ENCODE peak calls at places on chromosomes 3 and 15, in eight cellular contexts. One of them, this sample, is unnamed.

GRCh38 chr15:64843996-64844395 is 2.3 kb downstream of the PLEKHO2 start:
- DNase-seq in stimulated activated CD8-positive, alpha-beta memory T cell treated with anti-CD3 and anti-CD28 coated beads, Interleukin-15, amount 100 ng/mL, for 24 hours: no peak
- DNase-seq in OCI-LY7: no peak
- DNase-seq in SK-N-SH: no peak
- DNase-seq in stimulated activated naive CD8-positive, alpha-beta T cell treated with anti-CD3 and anti-CD28 coated beads, Interleukin-15, Interleukin-2, amounts not matched to agents 100 U/mL and 50 U/mL, for 24 hours: no peak
- DNase-seq in CD4-positive, alpha-beta T cell: no peak
- DNase-seq in mesendoderm: no peak
- DNase-seq in mesenchymal stem cell: no peak
- DNase-seq in this sample: no peak

GRCh38 chr3:117756580-117756979 is 1047.0 kb downstream of the TUSC7 start:
- DNase-seq in stimulated activated CD8-positive, alpha-beta memory T cell treated with anti-CD3 and anti-CD28 coated beads, Interleukin-15, amount 100 ng/mL, for 24 hours: no peak
- DNase-seq in OCI-LY7: no peak
- DNase-seq in SK-N-SH: peak; percentile 13
- DNase-seq in stimulated activated naive CD8-positive, alpha-beta T cell treated with anti-CD3 and anti-CD28 coated beads, Interleukin-15, Interleukin-2, amounts not matched to agents 100 U/mL and 50 U/mL, for 24 hours: no peak
- DNase-seq in CD4-positive, alpha-beta T cell: no peak
- DNase-seq in mesendoderm: peak; percentile 74
- DNase-seq in mesenchymal stem cell: peak; percentile 9
- DNase-seq in this sample: no peak

GRCh38 chr15:78204351-78205309 is 29.7 kb downstream of the ACSBG1 start:
- DNase-seq in stimulated activated CD8-positive, alpha-beta memory T cell treated with anti-CD3 and anti-CD28 coated beads, Interleukin-15, amount 100 ng/mL, for 24 hours: no peak
- DNase-seq in OCI-LY7: no peak
- DNase-seq in SK-N-SH: no peak
- DNase-seq in stimulated activated naive CD8-positive, alpha-beta T cell treated with anti-CD3 and anti-CD28 coated beads, Interleukin-15, Interleukin-2, amounts not matched to agents 100 U/mL and 50 U/mL, for 24 hours: no peak
- DNase-seq in CD4-positive, alpha-beta T cell: no peak
- DNase-seq in mesendoderm: no peak
- DNase-seq in mesenchymal stem cell: peak; percentile 43
- DNase-seq in this sample: no peak

GRCh38 chr15:66172339-66172980 is 81.1 kb downstream of the MEGF11 start:
- DNase-seq in stimulated activated CD8-positive, alpha-beta memory T cell treated with anti-CD3 and anti-CD28 coated beads, Interleukin-15, amount 100 ng/mL, for 24 hours: no peak
- DNase-seq in OCI-LY7: no peak
- DNase-seq in SK-N-SH: no peak
- DNase-seq in stimulated activated naive CD8-positive, alpha-beta T cell treated with anti-CD3 and anti-CD28 coated beads, Interleukin-15, Interleukin-2, amounts not matched to agents 100 U/mL and 50 U/mL, for 24 hours: no peak
- DNase-seq in CD4-positive, alpha-beta T cell: no peak
- DNase-seq in mesendoderm: no peak
- DNase-seq in mesenchymal stem cell: no peak
- DNase-seq in this sample: no peak

GRCh38 chr3:141248064-141248463 is 16.4 kb downstream of the PXYLP1 start:
- DNase-seq in stimulated activated CD8-positive, alpha-beta memory T cell treated with anti-CD3 and anti-CD28 coated beads, Interleukin-15, amount 100 ng/mL, for 24 hours: no peak
- DNase-seq in OCI-LY7: no peak
- DNase-seq in SK-N-SH: no peak
- DNase-seq in stimulated activated naive CD8-positive, alpha-beta T cell treated with anti-CD3 and anti-CD28 coated beads, Interleukin-15, Interleukin-2, amounts not matched to agents 100 U/mL and 50 U/mL, for 24 hours: no peak
- DNase-seq in CD4-positive, alpha-beta T cell: no peak
- DNase-seq in mesendoderm: no peak
- DNase-seq in mesenchymal stem cell: no peak
- DNase-seq in this sample: no peak

GRCh38 chr15:61654918-61655317 is 405.3 kb downstream of the VPS13C start:
- DNase-seq in stimulated activated CD8-positive, alpha-beta memory T cell treated with anti-CD3 and anti-CD28 coated beads, Interleukin-15, amount 100 ng/mL, for 24 hours: no peak
- DNase-seq in OCI-LY7: no peak
- DNase-seq in SK-N-SH: no peak
- DNase-seq in stimulated activated naive CD8-positive, alpha-beta T cell treated with anti-CD3 and anti-CD28 coated beads, Interleukin-15, Interleukin-2, amounts not matched to agents 100 U/mL and 50 U/mL, for 24 hours: no peak
- DNase-seq in CD4-positive, alpha-beta T cell: no peak
- DNase-seq in mesendoderm: peak; percentile 32
- DNase-seq in mesenchymal stem cell: no peak
- DNase-seq in this sample: no peak

GRCh38 chr3:4938583-4938982 is 40.7 kb upstream of the BHLHE40 start:
- DNase-seq in stimulated activated CD8-positive, alpha-beta memory T cell treated with anti-CD3 and anti-CD28 coated beads, Interleukin-15, amount 100 ng/mL, for 24 hours: no peak
- DNase-seq in OCI-LY7: no peak
- DNase-seq in SK-N-SH: no peak
- DNase-seq in stimulated activated naive CD8-positive, alpha-beta T cell treated with anti-CD3 and anti-CD28 coated beads, Interleukin-15, Interleukin-2, amounts not matched to agents 100 U/mL and 50 U/mL, for 24 hours: no peak
- DNase-seq in CD4-positive, alpha-beta T cell: no peak
- DNase-seq in mesendoderm: no peak
- DNase-seq in mesenchymal stem cell: no peak
- DNase-seq in this sample: no peak

GRCh38 chr3:140529096-140529495 is 148.8 kb upstream of the TRIM42 start:
- DNase-seq in stimulated activated CD8-positive, alpha-beta memory T cell treated with anti-CD3 and anti-CD28 coated beads, Interleukin-15, amount 100 ng/mL, for 24 hours: no peak
- DNase-seq in OCI-LY7: no peak
- DNase-seq in SK-N-SH: no peak
- DNase-seq in stimulated activated naive CD8-positive, alpha-beta T cell treated with anti-CD3 and anti-CD28 coated beads, Interleukin-15, Interleukin-2, amounts not matched to agents 100 U/mL and 50 U/mL, for 24 hours: no peak
- DNase-seq in CD4-positive, alpha-beta T cell: no peak
- DNase-seq in mesendoderm: peak; percentile 35
- DNase-seq in mesenchymal stem cell: peak; percentile 0
- DNase-seq in this sample: no peak

GRCh38 chr3:175585898-175586297 is 726.8 kb downstream of the NAALADL2 start:
- DNase-seq in stimulated activated CD8-positive, alpha-beta memory T cell treated with anti-CD3 and anti-CD28 coated beads, Interleukin-15, amount 100 ng/mL, for 24 hours: no peak
- DNase-seq in OCI-LY7: no peak
- DNase-seq in SK-N-SH: no peak
- DNase-seq in stimulated activated naive CD8-positive, alpha-beta T cell treated with anti-CD3 and anti-CD28 coated beads, Interleukin-15, Interleukin-2, amounts not matched to agents 100 U/mL and 50 U/mL, for 24 hours: no peak
- DNase-seq in CD4-positive, alpha-beta T cell: no peak
- DNase-seq in mesendoderm: no peak
- DNase-seq in mesenchymal stem cell: peak; percentile 79
- DNase-seq in this sample: no peak

GRCh38 chr3:182308328-182308727 is 485.0 kb upstream of the ATP11B start:
- DNase-seq in stimulated activated CD8-positive, alpha-beta memory T cell treated with anti-CD3 and anti-CD28 coated beads, Interleukin-15, amount 100 ng/mL, for 24 hours: no peak
- DNase-seq in OCI-LY7: no peak
- DNase-seq in SK-N-SH: no peak
- DNase-seq in stimulated activated naive CD8-positive, alpha-beta T cell treated with anti-CD3 and anti-CD28 coated beads, Interleukin-15, Interleukin-2, amounts not matched to agents 100 U/mL and 50 U/mL, for 24 hours: no peak
- DNase-seq in CD4-positive, alpha-beta T cell: no peak
- DNase-seq in mesendoderm: no peak
- DNase-seq in mesenchymal stem cell: no peak
- DNase-seq in this sample: no peak

GRCh38 chr15:54859982-54860381 is 336.8 kb downstream of the RSL24D1 start:
- DNase-seq in stimulated activated CD8-positive, alpha-beta memory T cell treated with anti-CD3 and anti-CD28 coated beads, Interleukin-15, amount 100 ng/mL, for 24 hours: no peak
- DNase-seq in OCI-LY7: no peak
- DNase-seq in SK-N-SH: no peak
- DNase-seq in stimulated activated naive CD8-positive, alpha-beta T cell treated with anti-CD3 and anti-CD28 coated beads, Interleukin-15, Interleukin-2, amounts not matched to agents 100 U/mL and 50 U/mL, for 24 hours: no peak
- DNase-seq in CD4-positive, alpha-beta T cell: no peak
- DNase-seq in mesendoderm: no peak
- DNase-seq in mesenchymal stem cell: no peak
- DNase-seq in this sample: no peak

GRCh38 chr3:148998297-148998696 is 7.0 kb downstream of the GYG1 start:
- DNase-seq in stimulated activated CD8-positive, alpha-beta memory T cell treated with anti-CD3 and anti-CD28 coated beads, Interleukin-15, amount 100 ng/mL, for 24 hours: no peak
- DNase-seq in OCI-LY7: no peak
- DNase-seq in SK-N-SH: no peak
- DNase-seq in stimulated activated naive CD8-positive, alpha-beta T cell treated with anti-CD3 and anti-CD28 coated beads, Interleukin-15, Interleukin-2, amounts not matched to agents 100 U/mL and 50 U/mL, for 24 hours: no peak
- DNase-seq in CD4-positive, alpha-beta T cell: no peak
- DNase-seq in mesendoderm: no peak
- DNase-seq in mesenchymal stem cell: no peak
- DNase-seq in this sample: no peak

GRCh38 chr3:152719264-152719663 is 115.7 kb upstream of the P2RY1 start:
- DNase-seq in stimulated activated CD8-positive, alpha-beta memory T cell treated with anti-CD3 and anti-CD28 coated beads, Interleukin-15, amount 100 ng/mL, for 24 hours: no peak
- DNase-seq in OCI-LY7: no peak
- DNase-seq in SK-N-SH: peak; percentile 0
- DNase-seq in stimulated activated naive CD8-positive, alpha-beta T cell treated with anti-CD3 and anti-CD28 coated beads, Interleukin-15, Interleukin-2, amounts not matched to agents 100 U/mL and 50 U/mL, for 24 hours: no peak
- DNase-seq in CD4-positive, alpha-beta T cell: no peak
- DNase-seq in mesendoderm: peak; percentile 60
- DNase-seq in mesenchymal stem cell: peak; percentile 91
- DNase-seq in this sample: peak; percentile 4

GRCh38 chr3:159672728-159673471 is 315.7 kb upstream of the IL12A start:
- DNase-seq in stimulated activated CD8-positive, alpha-beta memory T cell treated with anti-CD3 and anti-CD28 coated beads, Interleukin-15, amount 100 ng/mL, for 24 hours: no peak
- DNase-seq in OCI-LY7: no peak
- DNase-seq in SK-N-SH: no peak
- DNase-seq in stimulated activated naive CD8-positive, alpha-beta T cell treated with anti-CD3 and anti-CD28 coated beads, Interleukin-15, Interleukin-2, amounts not matched to agents 100 U/mL and 50 U/mL, for 24 hours: no peak
- DNase-seq in CD4-positive, alpha-beta T cell: no peak
- DNase-seq in mesendoderm: peak; percentile 37
- DNase-seq in mesenchymal stem cell: peak; percentile 12
- DNase-seq in this sample: no peak

This sample was measured in NCI-H460.